ENCODE peak calls at places on chromosome 10, in four cellular contexts. T is BE2C, H is GM12878, M is neural progenitor cell. X is an unnamed sample.

GRCh38 chr10:71223365-71224058 is 11.1 kb downstream of the UNC5B start:
- DNase-seq in T (no peak), H (no peak), M (no peak), X (peak)

GRCh38 chr10:126500866-126501265 is 112.6 kb upstream of the ADAM12 start:
- DNase-seq in T (no peak), H (no peak), M (no peak), X (no peak)

GRCh38 chr10:61733358-61733940 is 70.7 kb downstream of the CABCOCO1 start:
- DNase-seq in T (peak), H (no peak), M (peak), X (no peak)

GRCh38 chr10:110919349-110919931 is at the start of gene SHOC2:
- DNase-seq in T (peak), H (no peak), M (peak), X (peak)

GRCh38 chr10:86389441-86390193 is 23.0 kb upstream of the GRID1 start:
- DNase-seq in T (no peak), H (no peak), M (peak), X (peak)

GRCh38 chr10:75281980-75282379 is 46.2 kb upstream of the COMTD1 start:
- DNase-seq in T (no peak), H (no peak), M (no peak), X (no peak)

GRCh38 chr10:97780991-97781540 is 9.3 kb upstream of the SFRP5 start:
- DNase-seq in T (no peak), H (no peak), M (no peak), X (no peak)

GRCh38 chr10:3123571-3124411 is 48.8 kb downstream of the PITRM1 start:
- DNase-seq in T (no peak), H (no peak), M (no peak), X (no peak)

GRCh38 chr10:3538850-3539531 is 246.0 kb downstream of the KLF6 start:
- DNase-seq in T (no peak), H (no peak), M (peak), X (peak)

GRCh38 chr10:121235692-121236091 is 362.6 kb downstream of the FGFR2 start:
- DNase-seq in T (no peak), H (no peak), M (no peak), X (no peak)

GRCh38 chr10:69254877-69255276 is 23.4 kb upstream of the HK1 start:
- DNase-seq in T (no peak), H (no peak), M (no peak), X (no peak)

GRCh38 chr10:21317902-21318301 is 207.6 kb downstream of the SKIDA1 start:
- DNase-seq in T (no peak), H (no peak), M (no peak), X (no peak)

GRCh38 chr10:72954596-72955569 is at the start of gene PLA2G12B:
- DNase-seq in T (peak), H (no peak), M (peak), X (no peak)

GRCh38 chr10:78889536-78890063 is 179.2 kb upstream of the ZMIZ1 start:
- DNase-seq in T (no peak), H (no peak), M (no peak), X (peak)

GRCh38 chr10:107213861-107214260 is 49.4 kb upstream of the SORCS1 start:
- DNase-seq in T (no peak), H (no peak), M (no peak), X (no peak)

GRCh38 chr10:70576803-70577517 is 25.6 kb downstream of the PRF1 start:
- DNase-seq in T (no peak), H (no peak), M (no peak), X (no peak)

GRCh38 chr10:114375082-114375481 is 29.2 kb downstream of the AFAP1L2 start:
- DNase-seq in T (no peak), H (no peak), M (no peak), X (no peak)

GRCh38 chr10:34786464-34786863 is 28.6 kb downstream of the PARD3 start:
- DNase-seq in T (peak), H (no peak), M (no peak), X (no peak)

GRCh38 chr10:97335188-97335619 is 675 bp upstream of the FRAT2 start:
- DNase-seq in T (no peak), H (no peak), M (peak), X (peak)

GRCh38 chr10:48598936-48599829 is 5.7 kb downstream of the ARHGAP22 start:
- DNase-seq in T (no peak), H (no peak), M (no peak), X (no peak)

GRCh38 chr10:121926669-121927360 is 1.0 kb downstream of the ATE1 start:
- DNase-seq in T (no peak), H (no peak), M (no peak), X (no peak)

GRCh38 chr10:104689105-104689504 is 48.0 kb downstream of the SORCS3 start:
- DNase-seq in T (no peak), H (no peak), M (no peak), X (no peak)

GRCh38 chr10:3198900-3199299 is 26.3 kb upstream of the PITRM1 start:
- DNase-seq in T (no peak), H (no peak), M (no peak), X (no peak)

GRCh38 chr10:109914966-109915365 is 8.3 kb downstream of the XPNPEP1 start:
- DNase-seq in T (no peak), H (peak), M (no peak), X (no peak)

GRCh38 chr10:48777056-48777455 is 92.4 kb downstream of the WDFY4 start:
- DNase-seq in T (no peak), H (no peak), M (no peak), X (no peak)

GRCh38 chr10:91891285-91892001 is 17.8 kb downstream of the FGFBP3 start:
- DNase-seq in T (no peak), H (no peak), M (no peak), X (no peak)

GRCh38 chr10:77505431-77506334 is 131.9 kb downstream of the KCNMA1 start:
- DNase-seq in T (no peak), H (no peak), M (no peak), X (no peak)

GRCh38 chr10:131159771-131160170 is 151.8 kb downstream of the TCERG1L start:
- DNase-seq in T (no peak), H (no peak), M (no peak), X (no peak)

GRCh38 chr10:37268266-37268665 is 142.9 kb downstream of the ANKRD30A start:
- DNase-seq in T (no peak), H (no peak), M (no peak), X (no peak)
- H3K4me3 ChIP-seq in T (no peak), H (no peak), M (no peak), X (no peak)

GRCh38 chr10:119290301-119291036 is 83.1 kb downstream of the GRK5 start:
- DNase-seq in T (no peak), H (no peak), M (no peak), X (no peak)
- TF ChIP-seq CTCF in T (peak), H (no peak), M (peak), X (peak)

DNA sequence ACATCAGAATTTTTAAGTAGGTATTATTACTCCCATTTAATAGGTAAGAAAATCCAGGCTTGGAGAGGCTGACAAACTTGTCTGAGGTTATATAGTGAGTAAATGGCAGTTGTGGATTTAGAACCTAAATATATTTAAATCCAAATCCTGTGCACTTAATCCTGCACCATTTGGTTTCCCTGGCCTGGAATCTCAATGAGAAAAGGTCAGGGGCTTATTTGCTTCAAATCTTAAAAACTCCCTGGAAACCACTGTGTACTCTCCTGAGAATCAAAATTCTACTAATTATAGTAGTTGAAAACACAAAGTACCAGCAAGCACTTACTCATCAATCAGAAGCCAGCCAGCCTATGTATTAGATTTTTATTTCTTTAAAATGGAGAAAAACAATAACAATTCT is 97.7 kb downstream of the DNMBP start:
- DNase-seq in T (no peak), H (no peak), M (peak), X (no peak)
- H3K4me3 ChIP-seq in T (no peak), H (no peak), M (peak), X (peak)

GRCh38 chr10:89389254-89389653 is 3.2 kb upstream of the IFIT1 start:
- DNase-seq in T (no peak), H (no peak), M (peak), X (no peak)
- TF ChIP-seq CTCF in T (peak), H (peak), M (peak), X (peak)

DNA sequence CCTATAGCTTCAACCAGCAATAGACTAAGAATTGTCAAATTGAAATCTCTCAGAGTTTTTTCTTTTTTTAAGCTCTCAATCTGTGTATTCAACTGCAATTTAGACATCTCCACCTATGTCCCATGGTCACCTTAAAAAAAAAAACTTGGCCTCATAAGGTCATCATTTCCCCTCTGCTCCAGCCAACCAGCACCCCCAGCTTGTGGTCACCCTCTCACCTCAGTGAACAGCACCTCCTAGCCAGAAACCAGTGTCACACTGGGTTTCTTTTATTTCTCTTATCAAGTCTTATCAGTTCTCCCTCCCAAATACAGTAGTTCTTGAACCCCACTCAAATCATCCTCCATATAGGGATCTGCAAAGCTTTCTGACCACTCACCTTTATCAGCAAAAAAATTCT is 4.0 kb downstream of the ITGB1 start:
- DNase-seq in T (no peak), H (no peak), M (no peak), X (no peak)
- H3K4me3 ChIP-seq in T (no peak), H (no peak), M (no peak), X (peak)

GRCh38 chr10:47186941-47187340 is 113.1 kb upstream of the GDF10 start:
- DNase-seq in T (no peak), H (no peak), M (no peak), X (peak)

GRCh38 chr10:47182934-47183725 is 116.9 kb upstream of the GDF10 start:
- DNase-seq in T (no peak), H (no peak), M (no peak), X (peak)

GRCh38 chr10:47184273-47184672 is 115.7 kb upstream of the GDF10 start:
- DNase-seq in T (no peak), H (no peak), M (no peak), X (no peak)

GRCh38 chr10:47183726-47184084 is 116.3 kb upstream of the GDF10 start:
- DNase-seq in T (no peak), H (no peak), M (no peak), X (peak)

GRCh38 chr10:47184724-47185330 is 115.2 kb upstream of the GDF10 start:
- DNase-seq in T (no peak), H (no peak), M (no peak), X (peak)
- TF ChIP-seq CTCF in T (no peak), H (no peak), M (no peak), X (no peak)

DNA sequence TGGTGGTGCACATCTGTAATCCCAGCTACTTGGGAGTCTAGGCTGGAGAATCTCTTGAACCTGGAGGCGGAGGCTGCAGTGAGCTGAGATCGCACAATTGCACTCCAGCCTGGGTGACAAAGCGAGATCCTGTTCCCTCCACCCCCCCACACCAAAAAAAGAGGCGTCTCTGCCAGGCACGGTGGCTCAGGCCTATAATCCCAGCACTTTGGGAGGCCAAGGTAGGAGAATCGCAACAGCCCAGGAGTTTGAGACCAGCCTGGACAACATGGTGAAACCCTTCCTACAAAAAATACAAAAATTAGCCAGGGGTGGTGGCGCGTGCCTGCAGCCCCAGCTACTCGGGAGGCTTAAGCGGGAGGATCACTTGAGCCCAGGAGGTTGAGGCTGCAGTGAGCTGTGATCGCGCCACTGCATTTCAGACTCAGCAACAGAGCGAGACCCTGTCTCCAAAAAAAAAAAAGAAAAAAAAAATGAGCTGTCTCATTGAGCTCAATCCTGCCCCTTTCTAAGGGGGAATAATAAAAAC is 1.8 kb downstream of the ACTR1A start:
- DNase-seq in T (no peak), H (no peak), M (no peak), X (no peak)
- H3K4me3 ChIP-seq in T (no peak), H (peak), M (peak), X (peak)

GRCh38 chr10:43731486-43731885 is 82.8 kb upstream of the ZNF32 start:
- DNase-seq in T (no peak), H (no peak), M (no peak), X (peak)

GRCh38 chr10:43739171-43739570 is 90.5 kb upstream of the ZNF32 start:
- DNase-seq in T (no peak), H (no peak), M (no peak), X (no peak)

GRCh38 chr10:43735907-43736306 is 87.2 kb upstream of the ZNF32 start:
- DNase-seq in T (no peak), H (no peak), M (no peak), X (no peak)

GRCh38 chr10:43737003-43737402 is 88.3 kb upstream of the ZNF32 start:
- DNase-seq in T (peak), H (no peak), M (no peak), X (no peak)

GRCh38 chr10:43734716-43735115 is 86.0 kb upstream of the ZNF32 start:
- DNase-seq in T (no peak), H (no peak), M (no peak), X (no peak)
- TF ChIP-seq CTCF in T (no peak), H (no peak), M (no peak), X (no peak)

X was measured in endodermal cell.